ENCODE peak calls at places on chromosome 2, in eight cellular contexts. K, P, M, V, F, E, N and A are unnamed samples.

GRCh38 chr2:170165129-170165528 is 12.8 kb upstream of the MYO3B start:
- DNase-seq in M (peak), E (no peak), F (peak), P (no peak), N (peak), K (no peak), V (no peak), A (no peak)

GRCh38 chr2:217393585-217394032 is 533.7 kb upstream of the TNP1 start:
- DNase-seq in P (no peak), F (peak), M (peak), V (no peak), K (peak), N (peak), E (peak), A (peak)

GRCh38 chr2:233476651-233477547 is 89.7 kb downstream of the USP40 start:
- DNase-seq in M (no peak), P (no peak), K (no peak), F (no peak), N (no peak), E (no peak), V (no peak), A (no peak)

GRCh38 chr2:35428548-35428947 is 927.0 kb upstream of the CRIM1 start:
- DNase-seq in V (peak), K (no peak), E (peak), N (peak), M (peak), P (peak), F (peak), A (no peak)

GRCh38 chr2:170396799-170397459 is 219.0 kb downstream of the MYO3B start:
- DNase-seq in E (peak), N (peak), F (peak), P (no peak), K (no peak), V (peak), M (peak), A (no peak)

GRCh38 chr2:11680181-11680900 is 10.3 kb upstream of the NTSR2 start:
- DNase-seq in P (no peak), F (no peak), K (no peak), V (no peak), E (no peak), M (no peak), N (peak), A (peak)

GRCh38 chr2:12987246-12987645 is 270.5 kb downstream of the TRIB2 start:
- DNase-seq in P (no peak), F (no peak), N (no peak), V (no peak), K (no peak), E (no peak), M (no peak), A (no peak)

GRCh38 chr2:240622631-240623235 is 2.5 kb upstream of the GPR35 start:
- DNase-seq in N (no peak), M (peak), F (no peak), K (no peak), P (peak), E (no peak), V (peak), A (no peak)

GRCh38 chr2:3535794-3536681 is 16.7 kb upstream of the ADI1 start:
- DNase-seq in F (peak), E (peak), P (no peak), N (peak), K (peak), M (peak), V (no peak), A (peak)

GRCh38 chr2:84792856-84793522 is 87.9 kb downstream of the TRABD2A start:
- DNase-seq in E (no peak), P (no peak), V (no peak), N (no peak), F (no peak), K (no peak), M (peak), A (no peak)

GRCh38 chr2:98158305-98158704 is 71.3 kb downstream of the VWA3B start:
- DNase-seq in P (no peak), V (no peak), M (peak), N (no peak), E (no peak), F (no peak), K (peak), A (no peak)

GRCh38 chr2:240996161-240996833 is 2.1 kb upstream of the SNED1 start:
- DNase-seq in V (no peak), M (no peak), E (no peak), P (peak), F (no peak), K (no peak), N (no peak), A (peak)

GRCh38 chr2:106561356-106561755 is 74.2 kb downstream of the CD8B2 start:
- DNase-seq in V (no peak), M (no peak), N (no peak), K (peak), P (no peak), F (no peak), E (no peak), A (peak)

GRCh38 chr2:172427990-172428840 is 829 bp downstream of the ITGA6 start:
- DNase-seq in V (peak), N (peak), F (no peak), P (peak), M (peak), K (peak), E (peak), A (no peak)

GRCh38 chr2:48548871-48549270 is 18.9 kb downstream of the STON1 start:
- DNase-seq in N (no peak), V (no peak), E (peak), F (no peak), M (no peak), K (no peak), P (no peak), A (no peak)

GRCh38 chr2:27185331-27186026 is 26.4 kb upstream of the ATRAID start:
- DNase-seq in M (no peak), K (no peak), E (peak), P (no peak), F (peak), V (peak), N (peak), A (no peak)

GRCh38 chr2:239322414-239323086 is 78.3 kb downstream of the HDAC4 start:
- DNase-seq in P (peak), K (peak), F (peak), M (no peak), E (no peak), V (no peak), N (no peak), A (peak)

GRCh38 chr2:47534179-47534919 is 131.4 kb downstream of the MSH2 start:
- DNase-seq in K (peak), F (peak), V (no peak), E (peak), M (peak), N (peak), P (no peak), A (no peak)

GRCh38 chr2:178074123-178075005 is 1.8 kb upstream of the PDE11A start:
- DNase-seq in N (peak), K (no peak), P (no peak), F (no peak), M (no peak), V (no peak), E (peak), A (no peak)

GRCh38 chr2:30293303-30293912 is 62.1 kb downstream of the LBH start:
- DNase-seq in V (no peak), P (no peak), N (peak), F (peak), M (peak), E (peak), K (no peak), A (no peak)

GRCh38 chr2:126720031-126720368 is 64.0 kb downstream of the GYPC start:
- DNase-seq in P (no peak), M (peak), E (no peak), F (no peak), K (no peak), N (no peak), V (no peak), A (no peak)

GRCh38 chr2:45123065-45123464 is 113.8 kb upstream of the SIX2 start:
- DNase-seq in N (no peak), M (no peak), F (no peak), V (no peak), K (no peak), P (no peak), E (no peak), A (no peak)

GRCh38 chr2:152716805-152717241 is 438 bp downstream of the PRPF40A start:
- DNase-seq in E (peak), M (no peak), V (peak), N (peak), K (peak), F (no peak), P (peak), A (no peak)

GRCh38 chr2:41720702-41721344 is 327.0 kb upstream of the PKDCC start:
- DNase-seq in M (no peak), P (no peak), N (peak), K (no peak), V (no peak), E (no peak), F (peak), A (no peak)

GRCh38 chr2:68536000-68536399 is 68.6 kb downstream of the APLF start:
- DNase-seq in P (no peak), N (no peak), K (no peak), M (no peak), V (no peak), E (no peak), F (no peak), A (no peak)

GRCh38 chr2:72023678-72024390 is 123.8 kb downstream of the CYP26B1 start:
- DNase-seq in F (no peak), M (no peak), K (peak), V (no peak), P (peak), N (no peak), E (no peak), A (peak)

GRCh38 chr2:11889101-11889850 is 142.8 kb downstream of the LPIN1 start:
- DNase-seq in N (no peak), P (no peak), F (no peak), E (no peak), K (no peak), M (no peak), V (no peak), A (no peak)

GRCh38 chr2:222561817-222562424 is 94.0 kb downstream of the FARSB start:
- DNase-seq in F (peak), K (peak), N (peak), E (peak), M (peak), P (no peak), V (peak), A (no peak)

GRCh38 chr2:132621131-132621875 is 48.7 kb downstream of the LYPD1 start:
- DNase-seq in K (no peak), V (no peak), E (no peak), F (no peak), N (no peak), M (peak), P (no peak), A (no peak)

GRCh38 chr2:3365219-3365618 is 12.4 kb downstream of the EIPR1 start:
- DNase-seq in V (no peak), P (no peak), M (no peak), K (no peak), F (no peak), E (no peak), N (no peak), A (no peak)

GRCh38 chr2:241265506-241265905 is 50.0 kb downstream of the HDLBP start:
- DNase-seq in F (no peak), E (no peak), K (no peak), P (peak), V (no peak), N (no peak), M (no peak), A (no peak)

GRCh38 chr2:102421890-102422759 is 835 bp upstream of the IL18RAP start:
- DNase-seq in M (no peak), V (no peak), N (no peak), F (no peak), P (no peak), E (no peak), K (no peak), A (no peak)

GRCh38 chr2:192749606-192750200 is 555.0 kb upstream of the TMEFF2 start:
- DNase-seq in V (no peak), N (peak), E (no peak), K (no peak), M (peak), P (no peak), F (peak), A (no peak)

GRCh38 chr2:3290655-3291054 is 87.0 kb downstream of the EIPR1 start:
- DNase-seq in M (peak), N (no peak), F (no peak), K (no peak), V (no peak), P (peak), E (no peak), A (no peak)

GRCh38 chr2:15043336-15044058 is 411.0 kb downstream of the LRATD1 start:
- DNase-seq in P (no peak), K (no peak), E (no peak), N (no peak), F (no peak), V (no peak), M (no peak), A (no peak)

GRCh38 chr2:65595641-65596040 is 163.2 kb upstream of the SPRED2 start:
- DNase-seq in F (peak), P (no peak), K (no peak), N (no peak), E (no peak), M (no peak), V (no peak), A (no peak)

GRCh38 chr2:175001546-175001945 is 3.6 kb downstream of the CHN1 start:
- DNase-seq in N (no peak), K (no peak), M (no peak), V (no peak), P (no peak), E (no peak), F (no peak), A (no peak)

GRCh38 chr2:70833246-70833645 is 2.4 kb downstream of the CD207 start:
- DNase-seq in P (peak), K (no peak), F (no peak), E (no peak), V (no peak), N (no peak), M (no peak), A (no peak)